ENCODE peak calls at places on chromosomes 2 and 18, in five cellular contexts. S, M, E, Y and H are unnamed samples. For H3K27me3, the result is how much of the 10 kb centered on the place peaks cover.

GRCh38 chr2:217902281-217903141 is 100.3 kb downstream of the TNS1 start:
- DNase-seq in E (peak), Y (no peak), M (peak), S (no peak), H (peak)

GRCh38 chr2:207165121-207166038 is at the start of gene KLF7:
- DNase-seq in S (no peak), M (peak), Y (no peak), E (peak), H (no peak)

GRCh38 chr2:30213326-30213725 is 18.0 kb upstream of the LBH start:
- DNase-seq in S (no peak), Y (no peak), M (no peak), E (no peak), H (no peak)

GRCh38 chr2:26396734-26397298 is 4.9 kb upstream of the DRC1 start:
- DNase-seq in E (no peak), S (no peak), Y (no peak), M (no peak), H (no peak)

GRCh38 chr2:30979822-30980245 is 158.4 kb downstream of the GALNT14 start:
- DNase-seq in Y (no peak), E (peak), M (peak), S (no peak), H (no peak)

GRCh38 chr2:121722479-121722878 is 14.2 kb downstream of the NIFK start:
- DNase-seq in S (no peak), M (peak), Y (no peak), E (peak), H (peak)

GRCh38 chr2:120536141-120536540 is 190.2 kb downstream of the INHBB start:
- DNase-seq in S (no peak), Y (no peak), M (no peak), E (no peak), H (no peak)

GRCh38 chr2:8309131-8309530 is 372.7 kb upstream of the ID2 start:
- DNase-seq in M (no peak), S (no peak), Y (no peak), E (no peak), H (peak)

GRCh38 chr2:47073641-47074040 is 81.5 kb downstream of the STPG4 start:
- DNase-seq in Y (no peak), M (no peak), E (peak), S (no peak), H (no peak)

GRCh38 chr2:47076586-47077441 is 78.3 kb downstream of the STPG4 start:
- DNase-seq in M (peak), Y (no peak), E (peak), S (no peak), H (peak)

GRCh38 chr2:47076126-47076506 is 79.0 kb downstream of the STPG4 start:
- DNase-seq in M (no peak), E (no peak), Y (no peak), S (no peak), H (no peak)

GRCh38 chr2:47074691-47075090 is 80.4 kb downstream of the STPG4 start:
- DNase-seq in E (no peak), Y (no peak), M (no peak), S (no peak), H (no peak)

GRCh38 chr2:47075361-47076125 is 79.6 kb downstream of the STPG4 start:
- DNase-seq in S (no peak), Y (no peak), E (no peak), M (peak), H (peak)
- H4K91ac ChIP-seq in S (no peak), Y (peak), E (peak), M (peak), H (peak)

DNA sequence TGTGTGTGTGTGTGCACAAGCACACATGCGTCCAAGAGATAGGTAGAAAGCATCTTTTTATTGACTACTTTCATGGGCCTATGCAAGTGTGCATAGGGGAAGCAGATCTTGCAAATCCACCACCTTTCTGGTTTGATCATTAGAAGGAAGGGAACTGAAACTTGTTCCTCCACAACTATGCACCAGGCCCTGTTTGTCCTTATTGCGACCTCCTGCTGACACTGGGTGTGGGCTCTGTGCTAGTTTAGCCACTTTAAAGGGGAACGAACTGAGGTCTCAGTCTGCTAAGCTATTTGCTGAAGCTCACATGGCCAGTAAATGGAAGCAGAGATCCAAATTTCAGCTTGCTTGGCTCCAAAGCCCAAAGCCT is 32.1 kb upstream of the INSIG2 start:
- DNase-seq in E (no peak), M (no peak), S (no peak), Y (no peak), H (no peak)
- H3K4me3 ChIP-seq in E (no peak), M (no peak), S (no peak), Y (no peak), H (no peak)

GRCh38 chr2:63066265-63066664 is 15.6 kb downstream of the OTX1 start:
- DNase-seq in S (no peak), M (no peak), Y (no peak), E (no peak), H (no peak)
- H3K27me3 ChIP-seq in S (half or more), M (under half), Y (under half), E (under half), H (under half)

DNA sequence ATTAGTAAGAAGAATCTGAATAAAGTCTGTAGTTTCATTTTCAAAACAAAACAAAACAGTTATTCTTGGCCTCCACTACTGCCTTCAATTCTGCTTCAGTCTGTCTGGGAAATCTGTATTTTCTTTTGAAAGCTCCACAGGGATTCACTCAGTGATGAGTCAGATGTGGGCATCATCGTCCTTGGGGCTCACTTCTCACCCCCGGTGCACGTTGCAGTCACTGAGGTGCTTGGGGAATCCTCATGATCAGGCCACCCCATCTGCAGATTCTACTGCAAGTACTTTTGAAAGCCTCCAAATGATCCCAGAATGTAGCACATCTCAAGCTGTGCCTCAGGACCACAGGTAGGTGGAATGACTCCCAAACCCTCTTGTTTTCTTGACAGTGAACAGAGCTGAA is 34.3 kb downstream of the LPIN2 start:
- DNase-seq in S (no peak), Y (no peak), E (peak), M (peak), H (peak)
- H4K91ac ChIP-seq in S (no peak), Y (no peak), E (no peak), M (peak), H (no peak)

GRCh38 chr2:43074592-43075053 is 151.8 kb downstream of the ZFP36L2 start:
- DNase-seq in M (no peak), E (no peak), Y (no peak), S (no peak), H (no peak)
- H3K4me3 ChIP-seq in M (no peak), E (no peak), Y (no peak), S (no peak), H (peak)